ENCODE peak calls at places on chromosomes 4 and X, in eight cellular contexts. K, T, Q, U, S, R, P and Z are unnamed samples.

GRCh38 chr4:48939785-48940184 is 33.2 kb upstream of the OCIAD2 start:
- DNase-seq in S (no peak), Q (peak), U (peak), K (no peak), R (peak), T (no peak), P (no peak), Z (no peak)

GRCh38 chrX:153668423-153669173 is 5.0 kb downstream of the PNCK start:
- DNase-seq in R (no peak), Q (no peak), P (no peak), S (no peak), U (no peak), K (no peak), T (no peak), Z (no peak)

GRCh38 chrX:155577682-155578081 is 35.1 kb downstream of the TMLHE start:
- DNase-seq in K (no peak), R (no peak), Q (no peak), P (no peak), S (no peak), U (no peak), T (no peak), Z (no peak)

GRCh38 chr4:146243141-146243882 is 29.0 kb downstream of the REELD1 start:
- DNase-seq in T (peak), P (no peak), Q (peak), S (no peak), K (peak), R (no peak), U (peak), Z (no peak)

GRCh38 chr4:38610844-38611550 is 53.0 kb upstream of the KLF3 start:
- DNase-seq in U (no peak), T (no peak), Q (no peak), R (no peak), S (no peak), K (no peak), P (no peak), Z (no peak)

GRCh38 chr4:185280608-185281007 is 71.2 kb downstream of the SNX25 start:
- DNase-seq in K (no peak), T (no peak), U (no peak), S (no peak), P (no peak), R (no peak), Q (no peak), Z (no peak)

GRCh38 chr4:119025440-119025839 is 110.2 kb upstream of the MYOZ2 start:
- DNase-seq in Q (peak), T (no peak), P (no peak), R (peak), S (no peak), U (peak), K (no peak), Z (peak)

GRCh38 chrX:107571296-107571998 is 56.9 kb upstream of the PRPS1 start:
- DNase-seq in U (peak), T (no peak), Q (peak), P (peak), K (no peak), R (peak), S (no peak), Z (no peak)

GRCh38 chr4:122309988-122310626 is 68.7 kb upstream of the ADAD1 start:
- DNase-seq in S (no peak), T (no peak), U (no peak), Q (peak), R (peak), P (no peak), K (no peak), Z (no peak)

GRCh38 chrX:151754042-151754419 is 19.5 kb downstream of the CNGA2 start:
- DNase-seq in Q (peak), S (peak), P (no peak), U (peak), K (no peak), T (no peak), R (peak), Z (no peak)

GRCh38 chrX:131741103-131741581 is 197.3 kb downstream of the OR13H1 start:
- DNase-seq in Q (no peak), P (no peak), S (peak), K (no peak), U (peak), T (no peak), R (no peak), Z (no peak)

GRCh38 chr4:93261207-93261606 is 567.3 kb upstream of the ATOH1 start:
- DNase-seq in Q (no peak), T (no peak), S (no peak), R (no peak), P (no peak), K (no peak), U (no peak), Z (no peak)

GRCh38 chr4:131081069-131081468 is 1985.1 kb downstream of the C4orf33 start:
- DNase-seq in Q (no peak), R (no peak), S (no peak), T (no peak), U (no peak), P (no peak), K (no peak), Z (no peak)

GRCh38 chrX:69163936-69164741 is 1.1 kb downstream of the PJA1 start:
- DNase-seq in P (no peak), T (peak), U (no peak), K (no peak), S (peak), R (no peak), Q (no peak), Z (no peak)

GRCh38 chr4:24853142-24853541 is 57.8 kb downstream of the SOD3 start:
- DNase-seq in Q (no peak), P (peak), T (no peak), U (peak), K (no peak), S (no peak), R (no peak), Z (no peak)

GRCh38 chr4:80814266-80814665 is 216.2 kb upstream of the BMP3 start:
- DNase-seq in T (no peak), S (no peak), K (no peak), R (peak), Q (no peak), P (no peak), U (no peak), Z (no peak)

GRCh38 chr4:104677122-104677521 is 182.4 kb upstream of the CXXC4 start:
- DNase-seq in R (no peak), Q (no peak), U (no peak), P (peak), T (no peak), S (no peak), K (no peak), Z (no peak)

GRCh38 chr4:25937801-25938200 is 23.8 kb downstream of the SMIM20 start:
- DNase-seq in R (peak), S (no peak), T (no peak), U (no peak), Q (peak), K (no peak), P (no peak), Z (no peak)

GRCh38 chr4:73251384-73251783 is 7.2 kb downstream of the ANKRD17 start:
- DNase-seq in Q (no peak), U (no peak), R (no peak), K (no peak), P (no peak), T (no peak), S (no peak), Z (no peak)

GRCh38 chrX:115988825-115989224 is 181.7 kb upstream of the AGTR2 start:
- DNase-seq in T (no peak), K (no peak), U (no peak), Q (no peak), R (no peak), P (no peak), S (no peak), Z (no peak)

GRCh38 chrX:41589634-41590270 is 99.0 kb upstream of the GPR34 start:
- DNase-seq in Q (peak), P (peak), S (no peak), R (peak), T (no peak), U (peak), K (no peak), Z (no peak)

GRCh38 chr4:78865451-78865850 is 73.8 kb downstream of the PAQR3 start:
- DNase-seq in S (no peak), R (no peak), U (no peak), P (no peak), K (no peak), T (no peak), Q (no peak), Z (no peak)

GRCh38 chr4:121696140-121696640 is 590 bp downstream of the ANXA5 start:
- DNase-seq in K (no peak), Q (peak), U (peak), T (peak), R (peak), P (peak), S (peak), Z (peak)

GRCh38 chr4:1903035-1903434 is 31.8 kb downstream of the NSD2 start:
- DNase-seq in R (no peak), T (no peak), S (no peak), P (no peak), K (no peak), U (no peak), Q (no peak), Z (no peak)

GRCh38 chr4:53813991-53814390 is 222.7 kb upstream of the LNX1 start:
- DNase-seq in U (no peak), Q (peak), S (no peak), K (no peak), T (no peak), P (no peak), R (no peak), Z (no peak)

GRCh38 chr4:154908168-154908567 is 127.1 kb downstream of the RBM46 start:
- DNase-seq in Q (no peak), T (no peak), U (peak), R (no peak), S (no peak), P (no peak), K (no peak), Z (no peak)

GRCh38 chr4:2251795-2252529 is 9.9 kb downstream of the MXD4 start:
- DNase-seq in P (no peak), K (no peak), U (no peak), T (no peak), S (peak), Q (no peak), R (no peak), Z (no peak)

GRCh38 chr4:145760961-145761929 is 81.3 kb downstream of the C4orf51 start:
- DNase-seq in Q (no peak), T (no peak), U (no peak), S (no peak), R (no peak), K (no peak), P (no peak), Z (no peak)

GRCh38 chr4:26424838-26425237 is 65.4 kb downstream of the CCKAR start:
- DNase-seq in Q (no peak), S (no peak), P (no peak), R (no peak), T (no peak), U (no peak), K (no peak), Z (no peak)

GRCh38 chr4:163249042-163249441 is 82.4 kb upstream of the NAF1 start:
- DNase-seq in Q (no peak), S (no peak), T (no peak), P (no peak), U (no peak), K (no peak), R (no peak), Z (no peak)

GRCh38 chr4:128225148-128225547 is 62.5 kb downstream of the PGRMC2 start:
- DNase-seq in U (no peak), R (peak), P (no peak), K (no peak), T (no peak), Q (peak), S (no peak), Z (no peak)

GRCh38 chrX:130086414-130087207 is 23.7 kb downstream of the ELF4 start:
- DNase-seq in P (no peak), T (no peak), K (no peak), Q (no peak), U (no peak), R (no peak), S (no peak), Z (peak)

GRCh38 chr4:8133897-8134542 is 24.6 kb downstream of the ABLIM2 start:
- DNase-seq in T (no peak), Q (no peak), P (no peak), K (no peak), R (no peak), U (no peak), S (no peak), Z (no peak)

GRCh38 chr4:152464030-152464823 is 71.7 kb downstream of the FBXW7 start:
- DNase-seq in Q (no peak), U (no peak), R (no peak), K (no peak), T (no peak), P (no peak), S (no peak), Z (no peak)

GRCh38 chrX:10726647-10727046 is 106.3 kb upstream of the MID1 start:
- DNase-seq in R (peak), U (no peak), Q (peak), K (no peak), T (no peak), S (no peak), P (peak), Z (no peak)

GRCh38 chrX:68695206-68695845 is 47.9 kb downstream of the STARD8 start:
- DNase-seq in T (no peak), U (no peak), K (no peak), P (no peak), Q (no peak), S (no peak), R (no peak), Z (no peak)